ENCODE peak calls at places on chromosomes 4 and X, in six cellular contexts. W, X, T, O, N and D are unnamed samples.

GRCh38 chr4:169068423-169068822 is 58.4 kb upstream of the CBR4 start:
- DNase-seq in W (no peak), N (no peak), T (no peak), X (no peak), O (no peak), D (no peak)

GRCh38 chrX:12349201-12349600 is 210.9 kb downstream of the FRMPD4 start:
- DNase-seq in X (no peak), O (no peak), W (no peak), N (no peak), T (no peak), D (peak)

GRCh38 chr4:143185253-143186107 is 763 bp downstream of the USP38 start:
- DNase-seq in O (peak), X (no peak), N (peak), W (peak), T (no peak), D (peak)

GRCh38 chrX:133921764-133922389 is 63.5 kb downstream of the GPC3 start:
- DNase-seq in O (peak), W (peak), T (no peak), X (peak), N (peak), D (peak)

GRCh38 chrX:73215263-73215662 is 612 bp upstream of the NAP1L2 start:
- DNase-seq in O (no peak), W (no peak), X (peak), T (no peak), N (no peak), D (no peak)

GRCh38 chr4:166980419-166980818 is 253.9 kb downstream of the SPOCK3 start:
- DNase-seq in T (no peak), O (no peak), N (no peak), W (no peak), X (no peak), D (no peak)

GRCh38 chr4:105859233-105859632 is 36.0 kb upstream of the NPNT start:
- DNase-seq in X (no peak), N (peak), O (peak), T (no peak), W (no peak), D (no peak)

GRCh38 chr4:102620697-102621497 is 119.7 kb downstream of the NFKB1 start:
- DNase-seq in N (peak), X (peak), O (peak), T (no peak), W (peak), D (peak)

GRCh38 chr4:79917246-79917645 is 155.8 kb downstream of the ANTXR2 start:
- DNase-seq in N (peak), T (no peak), X (peak), O (peak), W (peak), D (peak)

GRCh38 chr4:10095296-10095991 is 21.2 kb downstream of the WDR1 start:
- DNase-seq in W (no peak), T (no peak), N (peak), X (no peak), O (no peak), D (no peak)

GRCh38 chrX:6041630-6042029 is 187.0 kb downstream of the NLGN4X start:
- DNase-seq in W (no peak), O (no peak), T (no peak), X (no peak), N (peak), D (no peak)

GRCh38 chrX:29530520-29530919 is 684.8 kb upstream of the MAGEB2 start:
- DNase-seq in T (no peak), N (peak), W (no peak), O (peak), X (no peak), D (no peak)

GRCh38 chr4:187124311-187124710 is 400.7 kb upstream of the FAT1 start:
- DNase-seq in W (no peak), X (no peak), N (no peak), O (no peak), T (no peak), D (no peak)

GRCh38 chrX:25534096-25534495 is 518.3 kb upstream of the ARX start:
- DNase-seq in O (no peak), N (no peak), X (no peak), W (no peak), T (no peak), D (no peak)

GRCh38 chr4:164977243-164978164 is at the start of gene TRIM61:
- DNase-seq in T (no peak), N (no peak), W (peak), O (peak), X (peak), D (peak)
- H3K4me3 ChIP-seq in T (no peak), N (no peak), W (peak), O (peak), X (peak), D (peak)

GRCh38 chrX:45758738-45759397 is 558.2 kb upstream of the DIPK2B start:
- DNase-seq in T (no peak), W (no peak), X (peak), N (peak), O (no peak), D (no peak)
- H3K4me3 ChIP-seq in T (peak), W (no peak), X (peak), N (peak), O (no peak), D (no peak)

DNA sequence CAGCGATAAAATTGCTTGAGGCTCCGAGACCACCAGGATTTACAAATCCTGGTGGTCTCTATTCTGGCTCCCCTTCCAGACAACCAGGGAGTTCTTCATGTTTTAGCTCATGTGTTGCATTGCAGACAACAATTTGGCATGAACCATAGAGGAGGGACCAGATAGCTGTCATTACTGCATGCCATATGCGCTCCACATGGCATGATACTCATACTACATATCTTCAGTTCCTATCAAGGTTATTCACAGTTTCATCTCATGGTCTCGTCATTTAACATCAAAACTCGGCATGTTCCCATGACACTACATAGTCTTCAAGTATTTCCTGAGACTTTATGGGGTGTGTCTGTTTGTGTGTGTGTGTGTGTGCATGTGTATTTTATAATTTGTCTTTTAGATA is 220.3 kb downstream of the OR13H1 start:
- DNase-seq in W (peak), N (no peak), T (no peak), O (no peak), X (peak), D (no peak)
- H3K4me3 ChIP-seq in W (peak), N (no peak), T (peak), O (no peak), X (peak), D (no peak)

DNA sequence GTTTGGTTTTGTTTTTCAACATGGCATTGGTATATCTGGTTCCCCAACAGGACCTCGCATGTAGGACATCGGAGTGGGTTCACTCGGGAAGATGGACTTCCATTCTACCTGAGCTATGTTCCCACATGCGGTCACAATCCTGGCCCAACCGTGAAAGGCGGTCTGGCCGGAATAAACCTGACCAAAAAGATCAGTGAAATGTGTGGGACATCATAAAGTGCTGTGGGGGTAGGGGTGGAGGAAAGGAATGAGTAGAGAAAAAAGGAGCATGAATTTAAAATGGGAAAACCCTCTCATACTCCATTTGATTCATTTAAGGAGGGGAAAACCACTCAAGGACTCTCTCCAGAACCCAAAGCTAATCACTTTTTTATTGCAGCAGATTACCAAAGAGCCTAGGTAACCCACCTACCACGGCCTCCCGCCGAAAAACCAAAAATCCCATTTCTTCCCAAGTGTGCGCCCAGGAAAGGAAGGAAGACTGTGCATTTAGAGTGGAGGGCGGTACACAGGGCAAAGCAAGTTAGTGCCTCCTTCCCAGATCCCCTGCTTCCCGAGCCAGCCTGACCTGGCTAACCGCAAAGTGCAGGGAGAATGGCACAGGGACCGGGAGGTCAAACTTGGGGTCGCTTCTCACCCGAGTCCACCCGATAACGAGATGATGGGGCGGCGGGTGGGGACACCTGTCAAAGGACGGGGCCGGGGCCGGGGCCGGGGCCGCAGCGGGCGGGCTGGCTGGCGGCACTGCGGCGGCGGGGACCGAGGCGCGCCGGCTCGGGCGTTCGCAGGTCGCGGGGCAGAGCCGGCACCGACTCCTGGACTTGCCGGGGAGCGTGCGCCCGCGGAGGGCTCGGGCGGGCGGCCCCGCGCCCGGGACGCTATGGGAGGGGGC is 689 bp downstream of the TMEM150C start:
- DNase-seq in X (no peak), N (peak), T (no peak), O (no peak), W (no peak), D (no peak)
- H3K4me3 ChIP-seq in X (no peak), N (peak), T (peak), O (no peak), W (no peak), D (no peak)

DNA sequence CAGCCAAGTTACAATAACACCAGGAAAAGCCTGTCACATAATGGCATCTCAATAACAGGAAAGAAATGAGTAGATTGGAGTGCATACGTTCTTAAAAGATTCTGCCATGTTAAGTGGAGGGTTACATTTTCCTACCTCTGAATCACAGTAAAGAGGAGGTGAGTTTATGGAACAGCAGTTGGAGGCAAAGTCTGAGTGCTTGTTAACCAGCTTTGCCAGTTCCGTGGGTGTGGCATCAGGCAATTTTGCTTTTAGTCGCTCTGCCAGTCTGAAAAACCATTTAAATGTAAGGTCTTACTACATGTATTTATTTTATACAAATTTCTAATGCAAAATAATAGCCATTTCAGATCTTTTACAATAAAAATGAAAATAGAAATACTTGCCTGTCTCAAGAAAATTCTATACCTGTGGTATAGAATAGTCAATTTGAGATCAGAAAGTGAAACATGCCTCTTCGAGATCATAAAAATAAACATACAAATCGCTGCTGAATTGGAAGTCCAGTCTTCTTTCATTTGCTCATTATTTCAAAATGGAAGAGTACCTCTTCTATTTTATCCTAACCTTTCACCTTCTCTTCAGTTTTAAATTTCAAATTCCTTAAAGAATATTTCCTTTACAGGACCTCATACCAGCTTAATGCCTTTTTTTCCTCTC is 31.4 kb downstream of the GC start:
- DNase-seq in O (no peak), T (no peak), X (no peak), W (no peak), N (no peak), D (no peak)
- H3K4me3 ChIP-seq in O (no peak), T (no peak), X (no peak), W (no peak), N (no peak), D (no peak)

DNA sequence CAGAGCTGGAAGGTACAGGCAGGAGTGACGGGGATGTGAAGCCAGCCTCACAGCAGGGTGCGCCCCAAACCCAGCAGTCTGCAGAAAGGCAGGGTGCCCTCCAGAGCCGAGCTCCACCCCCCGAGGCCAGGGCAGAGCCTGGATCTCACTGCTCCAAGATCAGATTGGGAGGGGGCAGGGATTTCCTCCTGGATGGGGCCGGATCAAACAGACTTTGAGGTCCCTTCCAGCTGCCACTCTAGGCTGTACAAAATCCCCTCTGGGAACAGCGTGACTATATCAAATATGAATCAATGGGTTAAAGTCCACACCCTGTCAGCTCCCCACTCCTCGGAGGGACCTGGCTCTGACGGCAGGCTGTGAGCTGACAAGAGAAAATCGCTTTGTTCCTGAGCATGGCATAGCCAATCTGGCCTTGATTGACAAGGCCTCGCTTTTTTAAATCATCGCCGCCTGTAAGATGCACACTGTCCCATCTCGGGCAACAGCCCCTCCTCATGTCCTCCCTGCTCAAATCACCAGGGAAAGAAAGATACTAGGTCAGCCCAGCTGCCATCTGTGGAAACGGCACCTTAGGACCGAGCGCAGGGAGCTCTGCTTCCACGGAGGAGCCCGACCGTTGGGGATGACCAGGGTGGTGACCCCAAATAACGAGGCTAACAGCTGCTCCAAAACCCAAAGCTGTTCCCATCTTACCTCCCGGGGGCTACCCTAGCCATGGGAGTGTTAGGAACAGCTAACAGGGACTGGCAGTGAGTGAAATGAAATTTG is 39.9 kb downstream of the PSAPL1 start:
- DNase-seq in W (no peak), O (no peak), X (no peak), N (no peak), T (no peak), D (no peak)
- H3K4me3 ChIP-seq in W (no peak), O (no peak), X (no peak), N (no peak), T (no peak), D (no peak)

DNA sequence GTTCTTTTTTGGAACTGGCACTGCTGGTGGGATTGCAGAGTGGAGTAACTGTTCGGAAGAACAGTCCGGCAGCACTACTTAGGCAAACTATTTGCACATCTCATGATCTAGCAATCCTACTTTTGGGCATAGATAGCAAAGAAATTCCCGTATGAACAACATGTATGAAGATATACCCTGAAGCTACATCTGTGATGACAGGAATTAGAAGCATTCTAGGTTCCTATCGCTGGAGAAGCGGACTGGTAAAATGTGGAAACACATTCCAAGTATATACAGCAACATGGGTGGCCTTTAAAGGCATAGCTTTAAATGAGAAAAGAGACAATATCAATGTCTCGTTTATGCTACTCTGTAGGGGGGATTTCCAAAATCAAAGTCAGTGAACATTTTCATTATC is 3.1 kb downstream of the DCAF16 start:
- DNase-seq in N (peak), W (no peak), O (peak), T (no peak), X (no peak), D (no peak)
- H3K4me3 ChIP-seq in N (peak), W (peak), O (peak), T (peak), X (peak), D (peak)

GRCh38 chrX:44914532-44915198 is 41.7 kb downstream of the KDM6A start:
- DNase-seq in X (no peak), N (peak), T (no peak), W (no peak), O (peak), D (no peak)
- H3K4me3 ChIP-seq in X (peak), N (no peak), T (no peak), W (no peak), O (no peak), D (no peak)

GRCh38 chr4:82639947-82640346 is 78.2 kb upstream of the TMEM150C start:
- DNase-seq in O (no peak), T (no peak), W (no peak), N (no peak), X (no peak), D (no peak)
- H3K4me3 ChIP-seq in O (no peak), T (no peak), W (no peak), N (no peak), X (no peak), D (no peak)